ENCODE peak calls at places on chromosomes 7 and 10, in six cellular contexts. S is T-helper 9 cell; P is activated CD8-positive, alpha-beta memory T cell treated with anti-CD3 and anti-CD28 coated beads for 4 hours; I is heart left ventricle; O is Daoy; R is posterior cingulate gyrus. K is an unnamed sample.
A peak's percentile ranks its signal among the peaks of the same experiment; 100 is the strongest.

GRCh38 chr10:1240341-1240775 is 184.2 kb downstream of the WDR37 start:
- DNase-seq in S (no peak), P (no peak), I (no peak), O (peak; percentile 68), R (no peak), K (no peak)

GRCh38 chr7:157204134-157204533 is 65.4 kb downstream of the UBE3C start:
- DNase-seq in S (no peak), P (no peak), I (no peak), O (no peak), R (no peak), K (no peak)

GRCh38 chr7:156419782-156420181 is 220.8 kb upstream of the RNF32 start:
- DNase-seq in S (no peak), P (no peak), I (no peak), O (no peak), R (no peak), K (no peak)

GRCh38 chr7:118559207-118559606 is 334.7 kb downstream of the ANKRD7 start:
- DNase-seq in S (no peak), P (no peak), I (no peak), O (no peak), R (no peak), K (no peak)

GRCh38 chr10:34866848-34867247 is 51.8 kb upstream of the PARD3 start:
- DNase-seq in S (no peak), P (no peak), I (no peak), O (peak; percentile 21), R (no peak), K (no peak)

GRCh38 chr10:60937784-60938654 is 6.0 kb downstream of the RHOBTB1 start:
- DNase-seq in S (no peak), P (no peak), I (no peak), O (no peak), R (no peak), K (peak; percentile 78)

GRCh38 chr7:29794959-29795629 is 11.2 kb upstream of the WIPF3 start:
- DNase-seq in S (no peak), P (no peak), I (no peak), O (no peak), R (no peak), K (no peak)

GRCh38 chr7:82017334-82017943 is 247.6 kb upstream of the HGF start:
- DNase-seq in S (no peak), P (no peak), I (no peak), O (peak; percentile 4), R (no peak), K (peak; percentile 22)

GRCh38 chr10:131645756-131646155 is 255.1 kb upstream of the PPP2R2D start:
- DNase-seq in S (no peak), P (no peak), I (no peak), O (no peak), R (no peak), K (no peak)

GRCh38 chr7:51645707-51646298 is 329.2 kb upstream of the COBL start:
- DNase-seq in S (no peak), P (no peak), I (no peak), O (no peak), R (no peak), K (no peak)

GRCh38 chr7:36898186-36898585 is 173.9 kb upstream of the AOAH start:
- DNase-seq in S (no peak), P (no peak), I (no peak), O (no peak), R (no peak), K (no peak)

GRCh38 chr7:20931739-20932138 is 145.1 kb upstream of the SP8 start:
- DNase-seq in S (no peak), P (no peak), I (no peak), O (no peak), R (no peak), K (no peak)

GRCh38 chr10:70541738-70542564 is 60.6 kb downstream of the PRF1 start:
- DNase-seq in S (no peak), P (no peak), I (peak; percentile 20), O (no peak), R (no peak), K (no peak)

GRCh38 chr7:130286881-130287280 is 6.1 kb upstream of the CPA4 start:
- DNase-seq in S (no peak), P (no peak), I (no peak), O (peak; percentile 43), R (no peak), K (peak; percentile 66)

GRCh38 chr7:34070486-34071323 is 165.4 kb downstream of the BMPER start:
- DNase-seq in S (no peak), P (no peak), I (no peak), O (peak; percentile 49), R (no peak), K (peak; percentile 68)

GRCh38 chr7:43535810-43536585 is 46.9 kb upstream of the STK17A start:
- DNase-seq in S (no peak), P (no peak), I (no peak), O (peak; percentile 87), R (no peak), K (peak; percentile 96)

GRCh38 chr7:86747698-86748097 is 104.0 kb downstream of the GRM3 start:
- DNase-seq in S (no peak), P (no peak), I (no peak), O (no peak), R (no peak), K (no peak)

GRCh38 chr7:131607291-131608111 is 51.1 kb upstream of the PODXL start:
- DNase-seq in S (no peak), P (no peak), I (no peak), O (no peak), R (peak; percentile 48), K (no peak)

GRCh38 chr10:97771055-97771811 is 566 bp downstream of the SFRP5 start:
- DNase-seq in S (no peak), P (no peak), I (peak; percentile 54), O (peak; percentile 51), R (no peak), K (peak; percentile 26)

GRCh38 chr10:18418579-18419210 is 232.7 kb downstream of the NSUN6 start:
- DNase-seq in S (no peak), P (no peak), I (no peak), O (no peak), R (no peak), K (peak; percentile 34)

GRCh38 chr10:43261578-43261965 is 5.3 kb downstream of the RASGEF1A start:
- DNase-seq in S (no peak), P (no peak), I (no peak), O (no peak), R (no peak), K (no peak)

GRCh38 chr7:129785457-129786178 is 167.1 kb downstream of the UBE2H start:
- DNase-seq in S (no peak), P (no peak), I (no peak), O (no peak), R (no peak), K (no peak)

GRCh38 chr7:29106128-29106988 is 40.0 kb downstream of the CPVL start:
- DNase-seq in S (no peak), P (no peak), I (no peak), O (peak; percentile 65), R (no peak), K (peak; percentile 34)

GRCh38 chr10:78523453-78523852 is 489.8 kb downstream of the RPS24 start:
- DNase-seq in S (no peak), P (no peak), I (no peak), O (no peak), R (no peak), K (no peak)

GRCh38 chr10:27664464-27664863 is 81.2 kb downstream of the MKX start:
- DNase-seq in S (no peak), P (no peak), I (no peak), O (no peak), R (no peak), K (no peak)

GRCh38 chr10:129047585-129047984 is 419.5 kb upstream of the MGMT start:
- DNase-seq in S (no peak), P (no peak), I (no peak), O (no peak), R (no peak), K (no peak)

GRCh38 chr7:25586513-25586912 is 358.2 kb upstream of the NPVF start:
- DNase-seq in S (no peak), P (no peak), I (no peak), O (no peak), R (no peak), K (no peak)

GRCh38 chr7:159209429-159209828 is 64.8 kb upstream of the VIPR2 start:
- DNase-seq in S (no peak), P (no peak), I (no peak), O (no peak), R (no peak), K (no peak)

GRCh38 chr10:78199019-78199418 is 165.4 kb downstream of the RPS24 start:
- DNase-seq in S (no peak), P (no peak), I (no peak), O (no peak), R (no peak), K (no peak)

GRCh38 chr7:10412426-10413019 is 561.1 kb upstream of the PHF14 start:
- DNase-seq in S (no peak), P (no peak), I (no peak), O (peak; percentile 11), R (no peak), K (peak; percentile 12)

K was measured in astrocyte.